ENCODE peak calls at places on chromosomes 1 and 21, in four cellular contexts. One of them, this sample, is unnamed.

GRCh38 chr1:77281491-77282186 is at the start of gene AK5:
- DNase-seq in sigmoid colon: no peak
- DNase-seq in Panc1: no peak
- DNase-seq in AG09309: no peak
- DNase-seq in this sample: peak; percentile 9

GRCh38 chr1:172845371-172845770 is 186.5 kb downstream of the FASLG start:
- DNase-seq in sigmoid colon: no peak
- DNase-seq in Panc1: no peak
- DNase-seq in AG09309: no peak
- DNase-seq in this sample: peak; percentile 24

GRCh38 chr1:60073605-60074278 is at the start of gene C1orf87:
- DNase-seq in sigmoid colon: no peak
- DNase-seq in Panc1: no peak
- DNase-seq in AG09309: no peak
- DNase-seq in this sample: no peak

GRCh38 chr1:182917386-182917785 is 35.6 kb downstream of the SHCBP1L start:
- DNase-seq in sigmoid colon: no peak
- DNase-seq in Panc1: no peak
- DNase-seq in AG09309: no peak
- DNase-seq in this sample: no peak

GRCh38 chr1:201495447-201496295 is 11.3 kb downstream of the CSRP1 start:
- DNase-seq in sigmoid colon: peak; percentile 95
- DNase-seq in Panc1: no peak
- DNase-seq in AG09309: no peak
- DNase-seq in this sample: no peak

GRCh38 chr21:35191754-35192153 is 142.7 kb upstream of the RUNX1 start:
- DNase-seq in sigmoid colon: no peak
- DNase-seq in Panc1: no peak
- DNase-seq in AG09309: no peak
- DNase-seq in this sample: no peak

GRCh38 chr1:244436336-244437102 is 15.2 kb downstream of the ADSS2 start:
- DNase-seq in sigmoid colon: no peak
- DNase-seq in Panc1: no peak
- DNase-seq in AG09309: no peak
- DNase-seq in this sample: no peak

GRCh38 chr1:110173466-110174117 is 23.3 kb downstream of the SLC6A17 start:
- DNase-seq in sigmoid colon: no peak
- DNase-seq in Panc1: no peak
- DNase-seq in AG09309: peak; percentile 16
- DNase-seq in this sample: no peak

GRCh38 chr1:87424541-87424940 is 95.9 kb downstream of the LMO4 start:
- DNase-seq in sigmoid colon: no peak
- DNase-seq in Panc1: no peak
- DNase-seq in AG09309: no peak
- DNase-seq in this sample: no peak

GRCh38 chr1:177256153-177256814 is 85.5 kb downstream of the BRINP2 start:
- DNase-seq in sigmoid colon: peak; percentile 72
- DNase-seq in Panc1: peak; percentile 54
- DNase-seq in AG09309: peak; percentile 59
- DNase-seq in this sample: peak; percentile 58

GRCh38 chr1:246415028-246415427 is 92.1 kb downstream of the SMYD3 start:
- DNase-seq in sigmoid colon: no peak
- DNase-seq in Panc1: no peak
- DNase-seq in AG09309: no peak
- DNase-seq in this sample: no peak

GRCh38 chr1:167555971-167556714 is 2.6 kb upstream of the CREG1 start:
- DNase-seq in sigmoid colon: peak; percentile 85
- DNase-seq in Panc1: peak; percentile 63
- DNase-seq in AG09309: no peak
- DNase-seq in this sample: peak; percentile 82

GRCh38 chr1:212430416-212430815 is 2.3 kb upstream of the NENF start:
- DNase-seq in sigmoid colon: no peak
- DNase-seq in Panc1: no peak
- DNase-seq in AG09309: no peak
- DNase-seq in this sample: no peak

GRCh38 chr1:103513720-103514119 is 11.8 kb upstream of the RNPC3 start:
- DNase-seq in sigmoid colon: no peak
- DNase-seq in Panc1: no peak
- DNase-seq in AG09309: no peak
- DNase-seq in this sample: no peak

GRCh38 chr1:174999926-175000696 is at the start of gene CACYBP:
- DNase-seq in sigmoid colon: no peak
- DNase-seq in Panc1: no peak
- DNase-seq in AG09309: no peak
- DNase-seq in this sample: peak; percentile 58

GRCh38 chr1:227951624-227952373 is 4.1 kb upstream of the WNT9A start:
- DNase-seq in sigmoid colon: peak; percentile 46
- DNase-seq in Panc1: no peak
- DNase-seq in AG09309: no peak
- DNase-seq in this sample: no peak

GRCh38 chr21:45281411-45282282 is 6.0 kb downstream of the POFUT2 start:
- DNase-seq in sigmoid colon: peak; percentile 66
- DNase-seq in Panc1: no peak
- DNase-seq in AG09309: no peak
- DNase-seq in this sample: no peak

GRCh38 chr1:234543442-234544093 is 64.6 kb upstream of the TARBP1 start:
- DNase-seq in sigmoid colon: peak; percentile 95
- DNase-seq in Panc1: no peak
- DNase-seq in AG09309: no peak
- DNase-seq in this sample: no peak

GRCh38 chr21:43012596-43012995 is 38.2 kb downstream of the PKNOX1 start:
- DNase-seq in sigmoid colon: no peak
- DNase-seq in Panc1: no peak
- DNase-seq in AG09309: no peak
- DNase-seq in this sample: no peak

GRCh38 chr1:155553349-155553748 is 9.3 kb downstream of the ASH1L start:
- DNase-seq in sigmoid colon: no peak
- DNase-seq in Panc1: no peak
- DNase-seq in AG09309: no peak
- DNase-seq in this sample: no peak

GRCh38 chr21:33412832-33413519 is 9.8 kb downstream of the IFNGR2 start:
- DNase-seq in sigmoid colon: no peak
- DNase-seq in Panc1: no peak
- DNase-seq in AG09309: no peak
- DNase-seq in this sample: peak; percentile 71

GRCh38 chr1:199243423-199244061 is 604.7 kb downstream of the PTPRC start:
- DNase-seq in sigmoid colon: no peak
- DNase-seq in Panc1: peak; percentile 35
- DNase-seq in AG09309: no peak
- DNase-seq in this sample: peak; percentile 91

GRCh38 chr1:64539808-64540207 is 69.9 kb downstream of the CACHD1 start:
- DNase-seq in sigmoid colon: peak; percentile 79
- DNase-seq in Panc1: no peak
- DNase-seq in AG09309: no peak
- DNase-seq in this sample: no peak

GRCh38 chr1:36322786-36323635 is 434 bp downstream of the EVA1B start:
- DNase-seq in sigmoid colon: peak; percentile 83
- DNase-seq in Panc1: no peak
- DNase-seq in AG09309: peak; percentile 13
- DNase-seq in this sample: peak; percentile 38

GRCh38 chr21:45983981-45984551 is 2.5 kb downstream of the COL6A1 start:
- DNase-seq in sigmoid colon: peak; percentile 92
- DNase-seq in Panc1: no peak
- DNase-seq in AG09309: no peak
- DNase-seq in this sample: no peak

GRCh38 chr1:66237722-66238479 is 296.1 kb upstream of the SGIP1 start:
- DNase-seq in sigmoid colon: no peak
- DNase-seq in Panc1: no peak
- DNase-seq in AG09309: no peak
- DNase-seq in this sample: no peak

GRCh38 chr1:14996133-14997050 is 157.2 kb upstream of the TMEM51 start:
- DNase-seq in sigmoid colon: no peak
- DNase-seq in Panc1: no peak
- DNase-seq in AG09309: no peak
- DNase-seq in this sample: no peak

GRCh38 chr1:96236156-96236739 is 485.3 kb upstream of the PTBP2 start:
- DNase-seq in sigmoid colon: no peak
- DNase-seq in Panc1: peak; percentile 43
- DNase-seq in AG09309: no peak
- DNase-seq in this sample: peak; percentile 47

DNA sequence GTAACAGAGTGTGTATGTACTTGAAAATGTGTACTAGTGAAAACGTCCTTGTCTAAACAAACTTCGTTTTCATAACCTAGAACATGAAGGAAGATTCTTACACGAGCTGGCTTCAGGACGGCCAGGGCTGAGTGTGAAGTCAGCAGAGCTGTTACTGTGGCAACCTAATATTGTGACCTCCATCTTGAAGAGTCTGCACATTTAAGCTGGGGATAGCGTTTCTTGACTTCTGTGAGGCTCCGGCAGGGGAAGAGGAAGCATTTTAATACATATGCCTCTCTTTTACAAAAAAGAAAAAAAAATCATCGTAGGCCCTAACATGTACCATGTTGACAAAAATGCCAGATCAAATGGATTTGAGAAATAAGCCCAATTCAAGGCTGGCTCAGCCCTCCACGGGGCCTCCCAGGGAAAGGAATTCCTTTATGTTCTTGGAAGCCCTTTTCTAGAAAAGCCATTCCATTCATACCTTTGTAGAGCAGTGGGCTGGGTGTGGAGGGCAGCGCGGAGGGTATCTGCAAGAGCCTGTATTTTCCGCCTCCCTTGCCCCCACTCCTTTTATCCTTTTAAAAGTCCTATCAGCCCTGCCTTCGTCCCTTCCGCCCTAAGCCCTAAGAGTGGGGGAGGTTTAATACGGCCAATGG is 51.1 kb downstream of the SIM2 start:
- DNase-seq in sigmoid colon: no peak
- DNase-seq in Panc1: no peak
- DNase-seq in AG09309: no peak
- DNase-seq in this sample: no peak
- H3K4me3 ChIP-seq in sigmoid colon: no peak overlapping the region
- H3K4me3 ChIP-seq in Panc1: no peak overlapping the region
- H3K4me3 ChIP-seq in AG09309: no peak overlapping the region
- H3K4me3 ChIP-seq in this sample: no peak overlapping the region

GRCh38 chr1:231757101-231757404 is 130.5 kb downstream of the DISC1 start:
- DNase-seq in sigmoid colon: no peak
- DNase-seq in Panc1: no peak
- DNase-seq in AG09309: no peak
- DNase-seq in this sample: no peak
- TF ChIP-seq CTCF in sigmoid colon: no peak
- TF ChIP-seq CTCF in Panc1: no peak
- TF ChIP-seq CTCF in AG09309: no peak
- TF ChIP-seq CTCF in this sample: no peak

DNA sequence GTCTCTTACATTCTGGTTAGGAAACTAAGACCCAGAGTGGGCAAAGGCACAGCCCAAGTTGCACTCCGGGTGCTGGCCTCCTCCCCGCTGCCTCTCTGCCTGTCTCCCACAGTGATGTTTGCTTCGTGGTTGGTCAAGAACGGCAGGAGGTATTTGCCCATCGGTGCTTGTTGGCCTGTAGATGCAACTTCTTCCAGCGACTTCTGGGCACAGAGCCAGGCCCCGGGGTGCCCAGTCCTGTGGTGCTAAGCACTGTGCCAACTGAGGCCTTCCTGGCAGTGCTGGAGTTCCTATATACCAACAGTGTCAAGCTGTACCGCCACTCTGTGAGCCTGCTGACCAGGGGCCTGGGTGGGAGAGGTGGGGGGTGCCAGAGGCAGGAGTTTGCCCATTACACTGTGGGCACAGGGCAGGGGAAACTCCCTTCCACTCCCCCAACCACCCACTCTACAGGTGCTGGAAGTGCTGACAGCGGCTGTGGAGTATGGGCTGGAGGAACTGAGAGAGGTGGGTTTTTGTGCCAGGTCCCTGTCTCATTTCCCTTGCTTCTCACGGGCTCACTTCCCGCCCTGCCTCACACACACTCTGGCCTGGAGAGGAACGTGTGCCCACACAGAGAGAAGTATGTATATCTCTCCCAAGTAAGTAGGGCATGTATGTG is 1.9 kb downstream of the BTBD19 start:
- DNase-seq in sigmoid colon: peak; percentile 84
- DNase-seq in Panc1: no peak
- DNase-seq in AG09309: no peak
- DNase-seq in this sample: peak; percentile 55
- H3K4me3 ChIP-seq in sigmoid colon: no peak overlapping the region
- H3K4me3 ChIP-seq in Panc1: no peak overlapping the region
- H3K4me3 ChIP-seq in AG09309: peak overlapping the region; percentile 42
- H3K4me3 ChIP-seq in this sample: peak overlapping the region; percentile 9

DNA sequence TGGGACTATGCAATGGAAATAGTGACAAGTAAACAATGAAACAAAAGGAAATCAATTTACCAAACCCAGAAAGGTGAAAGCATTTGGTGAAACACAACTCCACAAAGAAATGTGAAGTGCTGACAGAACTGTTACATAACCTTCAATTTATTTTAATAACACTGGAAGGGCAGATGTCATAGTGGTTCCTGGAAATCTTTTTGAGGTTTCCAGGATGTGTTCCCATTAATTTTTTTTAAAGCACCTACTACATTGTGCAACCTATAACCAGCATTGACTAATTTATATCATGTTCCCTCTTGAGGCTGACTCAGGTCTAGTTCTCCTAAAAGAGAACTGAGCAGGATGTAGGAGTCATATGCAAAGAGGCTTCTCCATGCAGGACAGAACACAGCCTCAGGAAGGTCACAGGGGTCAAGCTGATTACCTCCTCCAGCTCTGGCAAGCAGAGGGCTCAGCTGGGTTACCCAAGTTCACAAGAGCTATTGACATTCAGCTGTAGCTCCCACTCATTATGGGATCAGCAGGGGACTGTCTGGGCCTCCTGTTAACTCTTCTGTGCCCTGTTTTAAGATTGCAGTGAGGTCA is 157.1 kb upstream of the NRIP1 start:
- DNase-seq in sigmoid colon: no peak
- DNase-seq in Panc1: no peak
- DNase-seq in AG09309: no peak
- DNase-seq in this sample: peak; percentile 35
- TF ChIP-seq CTCF in sigmoid colon: no peak
- TF ChIP-seq CTCF in Panc1: no peak
- TF ChIP-seq CTCF in AG09309: no peak
- TF ChIP-seq CTCF in this sample: no peak

GRCh38 chr1:8427493-8427892 is 109.6 kb downstream of the SLC45A1 start:
- DNase-seq in sigmoid colon: no peak
- DNase-seq in Panc1: no peak
- DNase-seq in AG09309: no peak
- DNase-seq in this sample: peak; percentile 95
- H3K4me3 ChIP-seq in sigmoid colon: no peak overlapping the region
- H3K4me3 ChIP-seq in Panc1: no peak overlapping the region
- H3K4me3 ChIP-seq in AG09309: no peak overlapping the region
- H3K4me3 ChIP-seq in this sample: peak overlapping the region; percentile 8

GRCh38 chr1:12276225-12276624 is 46.4 kb downstream of the VPS13D start:
- DNase-seq in sigmoid colon: peak; percentile 70
- DNase-seq in Panc1: no peak
- DNase-seq in AG09309: no peak
- DNase-seq in this sample: peak; percentile 62
- TF ChIP-seq CTCF in sigmoid colon: peak; percentile 70
- TF ChIP-seq CTCF in Panc1: peak; percentile 88
- TF ChIP-seq CTCF in AG09309: peak; percentile 9
- TF ChIP-seq CTCF in this sample: peak; percentile 53

This sample was measured in GM12865.